ENCODE peak calls at places on chromosomes 13 and 19, in five cellular contexts. B, K, V, H and U are unnamed samples.

GRCh38 chr19:11422163-11423068 is 3.3 kb upstream of the RGL3 start:
- DNase-seq in B (peak), K (peak), V (peak), H (peak), U (peak)

GRCh38 chr19:38093587-38093986 is 130.4 kb downstream of the DPF1 start:
- DNase-seq in B (no peak), K (no peak), V (no peak), H (no peak), U (no peak)

GRCh38 chr19:50897612-50898011 is 13.6 kb downstream of the KLK4 start:
- DNase-seq in B (no peak), K (no peak), V (no peak), H (no peak), U (no peak)

GRCh38 chr19:34733266-34733825 is 697 bp upstream of the ZNF181 start:
- DNase-seq in B (no peak), K (peak), V (peak), H (no peak), U (peak)

GRCh38 chr13:65600702-65601101 is 1629.4 kb downstream of the PCDH9 start:
- DNase-seq in B (no peak), K (no peak), V (no peak), H (peak), U (no peak)

GRCh38 chr19:40523322-40524047 is 53.2 kb upstream of the SHKBP1 start:
- DNase-seq in B (peak), K (peak), V (no peak), H (peak), U (peak)

GRCh38 chr13:31424130-31424729 is 224.5 kb downstream of the B3GLCT start:
- DNase-seq in B (peak), K (peak), V (peak), H (peak), U (peak)

GRCh38 chr13:50052478-50052877 is 37.2 kb downstream of the KCNRG start:
- DNase-seq in B (no peak), K (no peak), V (no peak), H (no peak), U (no peak)

GRCh38 chr19:47112166-47112663 is 1.4 kb downstream of the ZC3H4 start:
- DNase-seq in B (peak), K (peak), V (peak), H (peak), U (peak)
- H4K91ac ChIP-seq in B (peak), K (peak), V (peak), H (peak), U (peak)

GRCh38 chr13:60454425-60454824 is 57.4 kb downstream of the TDRD3 start:
- DNase-seq in B (no peak), K (no peak), V (no peak), H (no peak), U (no peak)

GRCh38 chr13:60448907-60449510 is 52.0 kb downstream of the TDRD3 start:
- DNase-seq in B (peak), K (no peak), V (no peak), H (peak), U (no peak)

DNA sequence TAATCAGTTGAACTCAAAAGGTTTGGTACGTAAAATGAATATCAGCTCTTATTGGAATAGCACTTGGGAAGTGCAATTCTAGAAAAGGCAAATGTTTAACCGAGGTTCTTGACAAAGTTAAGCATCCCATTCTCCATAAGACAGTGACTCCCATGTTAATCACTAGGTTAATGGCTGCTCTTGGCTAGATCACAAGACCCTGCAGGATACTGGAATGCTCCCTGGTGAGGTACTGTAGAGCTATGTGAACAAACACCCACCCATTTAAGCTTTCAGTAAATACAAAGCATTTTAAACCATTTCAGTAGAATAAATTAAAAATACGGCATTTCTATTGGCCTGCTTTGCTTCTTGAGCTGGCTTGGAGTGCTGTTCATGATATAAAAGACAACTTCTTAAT is 56.5 kb downstream of the TDRD3 start:
- DNase-seq in B (no peak), K (no peak), V (no peak), H (no peak), U (no peak)
- H2BK12ac ChIP-seq in B (no peak), K (no peak), V (no peak), H (no peak), U (no peak)

DNA sequence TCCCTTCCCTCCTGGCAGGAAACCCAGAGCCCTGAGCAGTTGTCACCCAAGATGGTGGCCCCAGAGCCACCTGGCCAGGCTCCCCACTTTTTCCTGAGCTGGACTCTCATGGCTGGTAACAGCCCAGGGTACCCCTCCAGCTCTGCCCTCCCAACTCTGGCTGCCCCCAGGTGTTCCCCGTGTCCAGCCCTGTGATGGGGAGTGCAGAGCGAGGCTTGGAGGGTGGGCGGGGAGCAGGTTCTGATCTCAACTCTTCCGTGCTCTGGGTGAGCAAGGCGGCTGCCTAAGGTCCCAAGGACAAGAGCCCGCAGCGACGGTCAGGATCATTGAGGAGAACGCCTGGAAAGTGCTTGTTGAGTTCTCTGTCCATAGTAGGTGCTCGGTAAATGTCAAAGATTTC is 54.7 kb upstream of the GAS6 start:
- DNase-seq in B (no peak), K (peak), V (no peak), H (no peak), U (no peak)
- H4K91ac ChIP-seq in B (no peak), K (no peak), V (no peak), H (no peak), U (no peak)

GRCh38 chr13:46609052-46609451 is 56.1 kb downstream of the LRCH1 start:
- DNase-seq in B (no peak), K (no peak), V (no peak), H (no peak), U (peak)

GRCh38 chr13:46614582-46614981 is 61.6 kb downstream of the LRCH1 start:
- DNase-seq in B (no peak), K (no peak), V (no peak), H (peak), U (peak)

GRCh38 chr13:46609726-46610125 is 56.8 kb downstream of the LRCH1 start:
- DNase-seq in B (no peak), K (no peak), V (no peak), H (no peak), U (peak)

GRCh38 chr13:46613409-46614049 is 60.6 kb downstream of the LRCH1 start:
- DNase-seq in B (no peak), K (no peak), V (no peak), H (peak), U (no peak)

GRCh38 chr13:46612258-46612657 is 59.3 kb downstream of the LRCH1 start:
- DNase-seq in B (no peak), K (no peak), V (no peak), H (no peak), U (no peak)
- H2BK12ac ChIP-seq in B (no peak), K (no peak), V (no peak), H (no peak), U (no peak)

DNA sequence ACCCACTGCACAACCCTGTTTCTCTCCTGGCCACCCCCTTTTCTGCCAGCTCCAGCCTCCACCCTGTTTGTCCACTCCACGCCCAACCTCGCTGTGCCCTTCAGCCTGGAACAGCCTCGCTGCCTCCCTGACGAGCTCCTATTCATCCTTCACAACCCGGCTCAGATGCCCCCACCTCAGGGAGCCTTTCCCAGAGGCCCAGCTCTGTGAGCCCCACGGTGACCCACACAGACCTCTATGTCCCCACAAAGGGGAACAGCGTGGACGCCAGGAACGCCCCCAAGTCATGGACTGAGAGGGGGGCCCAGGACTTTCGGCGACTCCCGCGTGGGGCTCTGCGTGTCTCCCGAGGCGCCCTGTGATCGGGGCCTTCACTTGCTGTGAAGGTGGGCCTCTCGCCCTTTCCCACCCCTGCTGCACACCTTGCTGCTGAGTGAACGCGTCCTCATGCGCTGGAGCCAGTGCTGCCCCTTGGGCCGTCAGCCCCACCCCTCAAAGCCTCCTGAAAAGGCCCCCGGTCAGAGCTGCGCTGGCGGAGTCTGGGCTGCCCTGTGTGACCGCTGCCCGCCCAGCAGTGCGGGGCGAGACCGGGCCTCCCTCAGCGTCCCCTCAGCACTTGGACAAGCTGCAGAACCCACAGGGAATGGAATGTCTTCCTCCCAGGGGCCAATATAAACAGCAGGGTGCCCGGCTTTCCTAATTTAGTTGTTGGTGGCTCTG is 40.0 kb downstream of the ADPRHL1 start:
- DNase-seq in B (no peak), K (no peak), V (no peak), H (no peak), U (no peak)
- H4K91ac ChIP-seq in B (no peak), K (no peak), V (no peak), H (no peak), U (no peak)

GRCh38 chr13:29515372-29515771 is 80.1 kb downstream of the SLC7A1 start:
- DNase-seq in B (no peak), K (no peak), V (no peak), H (no peak), U (no peak)

GRCh38 chr13:29516880-29517279 is 78.6 kb downstream of the SLC7A1 start:
- DNase-seq in B (no peak), K (no peak), V (no peak), H (no peak), U (no peak)

GRCh38 chr13:29513981-29514719 is 81.3 kb downstream of the SLC7A1 start:
- DNase-seq in B (no peak), K (no peak), V (no peak), H (no peak), U (no peak)

GRCh38 chr13:29514720-29515310 is 80.7 kb downstream of the SLC7A1 start:
- DNase-seq in B (no peak), K (no peak), V (no peak), H (no peak), U (no peak)

GRCh38 chr13:29516012-29516411 is 79.5 kb downstream of the SLC7A1 start:
- DNase-seq in B (no peak), K (no peak), V (no peak), H (no peak), U (no peak)
- H2BK12ac ChIP-seq in B (no peak), K (no peak), V (no peak), H (no peak), U (peak)

GRCh38 chr19:47243776-47244547 is 12.4 kb upstream of the CCDC9 start:
- DNase-seq in B (peak), K (peak), V (peak), H (peak), U (peak)
- H4K91ac ChIP-seq in B (no peak), K (no peak), V (peak), H (peak), U (peak)